ENCODE peak calls at places on chromosomes 12 and 14, in seven cellular contexts. One of them, this sample, is unnamed.

GRCh38 chr12:40002178-40003169 is 103.4 kb downstream of the SLC2A13 start:
- DNase-seq in Peyer's patch: no peak
- DNase-seq in aorta: no peak
- DNase-seq in right cardiac atrium: no peak
- DNase-seq in psoas muscle: no peak
- DNase-seq in ovary: no peak
- DNase-seq in prostate gland: no peak
- DNase-seq in this sample: no peak

GRCh38 chr14:27387458-27387857 is 789.6 kb upstream of the NOVA1 start:
- DNase-seq in Peyer's patch: no peak
- DNase-seq in aorta: no peak
- DNase-seq in right cardiac atrium: no peak
- DNase-seq in psoas muscle: no peak
- DNase-seq in ovary: no peak
- DNase-seq in prostate gland: no peak
- DNase-seq in this sample: no peak

GRCh38 chr12:122875590-122876220 is 20.2 kb downstream of the VPS37B start:
- DNase-seq in Peyer's patch: no peak
- DNase-seq in aorta: peak
- DNase-seq in right cardiac atrium: no peak
- DNase-seq in psoas muscle: no peak
- DNase-seq in ovary: no peak
- DNase-seq in prostate gland: no peak
- DNase-seq in this sample: no peak

GRCh38 chr12:54725233-54725843 is 77.2 kb upstream of the DCD start:
- DNase-seq in Peyer's patch: no peak
- DNase-seq in aorta: no peak
- DNase-seq in right cardiac atrium: no peak
- DNase-seq in psoas muscle: no peak
- DNase-seq in ovary: no peak
- DNase-seq in prostate gland: no peak
- DNase-seq in this sample: no peak

GRCh38 chr14:31543969-31544799 is 17.0 kb upstream of the NUBPL start:
- DNase-seq in Peyer's patch: no peak
- DNase-seq in aorta: no peak
- DNase-seq in right cardiac atrium: no peak
- DNase-seq in psoas muscle: no peak
- DNase-seq in ovary: no peak
- DNase-seq in prostate gland: no peak
- DNase-seq in this sample: no peak

GRCh38 chr12:26011099-26011498 is 52.6 kb downstream of the RASSF8 start:
- DNase-seq in Peyer's patch: no peak
- DNase-seq in aorta: no peak
- DNase-seq in right cardiac atrium: no peak
- DNase-seq in psoas muscle: no peak
- DNase-seq in ovary: no peak
- DNase-seq in prostate gland: no peak
- DNase-seq in this sample: no peak

GRCh38 chr12:47272412-47273190 is 192.8 kb upstream of the AMIGO2 start:
- DNase-seq in Peyer's patch: no peak
- DNase-seq in aorta: no peak
- DNase-seq in right cardiac atrium: no peak
- DNase-seq in psoas muscle: no peak
- DNase-seq in ovary: no peak
- DNase-seq in prostate gland: no peak
- DNase-seq in this sample: no peak

GRCh38 chr12:52206309-52207040 is 14.7 kb upstream of the KRT80 start:
- DNase-seq in Peyer's patch: peak
- DNase-seq in aorta: peak
- DNase-seq in right cardiac atrium: no peak
- DNase-seq in psoas muscle: no peak
- DNase-seq in ovary: no peak
- DNase-seq in prostate gland: no peak
- DNase-seq in this sample: no peak

GRCh38 chr14:72478397-72479025 is 415.4 kb downstream of the DPF3 start:
- DNase-seq in Peyer's patch: no peak
- DNase-seq in aorta: no peak
- DNase-seq in right cardiac atrium: no peak
- DNase-seq in psoas muscle: no peak
- DNase-seq in ovary: no peak
- DNase-seq in prostate gland: no peak
- DNase-seq in this sample: no peak

GRCh38 chr14:61140271-61140670 is 140.9 kb downstream of the TMEM30B start:
- DNase-seq in Peyer's patch: no peak
- DNase-seq in aorta: no peak
- DNase-seq in right cardiac atrium: no peak
- DNase-seq in psoas muscle: no peak
- DNase-seq in ovary: no peak
- DNase-seq in prostate gland: no peak
- DNase-seq in this sample: no peak

GRCh38 chr14:105126126-105126969 is 42.2 kb downstream of the JAG2 start:
- DNase-seq in Peyer's patch: peak
- DNase-seq in aorta: peak
- DNase-seq in right cardiac atrium: no peak
- DNase-seq in psoas muscle: no peak
- DNase-seq in ovary: no peak
- DNase-seq in prostate gland: no peak
- DNase-seq in this sample: no peak

GRCh38 chr14:69038449-69039286 is 59.6 kb upstream of the ACTN1 start:
- DNase-seq in Peyer's patch: no peak
- DNase-seq in aorta: no peak
- DNase-seq in right cardiac atrium: no peak
- DNase-seq in psoas muscle: no peak
- DNase-seq in ovary: no peak
- DNase-seq in prostate gland: no peak
- DNase-seq in this sample: no peak

GRCh38 chr12:32926356-32926755 is 29.8 kb upstream of the PKP2 start:
- DNase-seq in Peyer's patch: no peak
- DNase-seq in aorta: no peak
- DNase-seq in right cardiac atrium: no peak
- DNase-seq in psoas muscle: no peak
- DNase-seq in ovary: no peak
- DNase-seq in prostate gland: no peak
- DNase-seq in this sample: no peak

GRCh38 chr12:1720494-1720893 is 29.6 kb downstream of the ADIPOR2 start:
- DNase-seq in Peyer's patch: no peak
- DNase-seq in aorta: no peak
- DNase-seq in right cardiac atrium: no peak
- DNase-seq in psoas muscle: no peak
- DNase-seq in ovary: no peak
- DNase-seq in prostate gland: no peak
- DNase-seq in this sample: no peak

GRCh38 chr12:123801573-123802178 is 39.6 kb downstream of the DNAH10 start:
- DNase-seq in Peyer's patch: no peak
- DNase-seq in aorta: no peak
- DNase-seq in right cardiac atrium: no peak
- DNase-seq in psoas muscle: no peak
- DNase-seq in ovary: no peak
- DNase-seq in prostate gland: no peak
- DNase-seq in this sample: no peak

GRCh38 chr14:74508292-74508731 is 14.7 kb downstream of the ISCA2 start:
- DNase-seq in Peyer's patch: peak
- DNase-seq in aorta: no peak
- DNase-seq in right cardiac atrium: no peak
- DNase-seq in psoas muscle: no peak
- DNase-seq in ovary: peak
- DNase-seq in prostate gland: no peak
- DNase-seq in this sample: no peak
- H3K27ac ChIP-seq in Peyer's patch: no peak
- H3K27ac ChIP-seq in aorta: no peak
- H3K27ac ChIP-seq in right cardiac atrium: no peak
- H3K27ac ChIP-seq in psoas muscle: no peak
- H3K27ac ChIP-seq in ovary: no peak
- H3K27ac ChIP-seq in prostate gland: no peak
- H3K27ac ChIP-seq in this sample: no peak

GRCh38 chr14:78746086-78746595 is 576.0 kb downstream of the NRXN3 start:
- DNase-seq in Peyer's patch: no peak
- DNase-seq in aorta: no peak
- DNase-seq in right cardiac atrium: no peak
- DNase-seq in psoas muscle: no peak
- DNase-seq in ovary: no peak
- DNase-seq in prostate gland: no peak
- DNase-seq in this sample: no peak
- H3K27ac ChIP-seq in Peyer's patch: no peak
- H3K27ac ChIP-seq in aorta: no peak
- H3K27ac ChIP-seq in right cardiac atrium: no peak
- H3K27ac ChIP-seq in psoas muscle: no peak
- H3K27ac ChIP-seq in ovary: no peak
- H3K27ac ChIP-seq in prostate gland: no peak
- H3K27ac ChIP-seq in this sample: no peak

GRCh38 chr14:103533999-103534575 is 5.1 kb downstream of the TRMT61A start:
- DNase-seq in Peyer's patch: no peak
- DNase-seq in aorta: no peak
- DNase-seq in right cardiac atrium: no peak
- DNase-seq in psoas muscle: no peak
- DNase-seq in ovary: no peak
- DNase-seq in prostate gland: no peak
- DNase-seq in this sample: no peak
- H3K27ac ChIP-seq in Peyer's patch: peak
- H3K27ac ChIP-seq in aorta: no peak
- H3K27ac ChIP-seq in right cardiac atrium: no peak
- H3K27ac ChIP-seq in psoas muscle: no peak
- H3K27ac ChIP-seq in ovary: peak
- H3K27ac ChIP-seq in prostate gland: peak
- H3K27ac ChIP-seq in this sample: no peak

GRCh38 chr14:22925513-22925912 is 3.7 kb downstream of the PRMT5 start:
- DNase-seq in Peyer's patch: no peak
- DNase-seq in aorta: no peak
- DNase-seq in right cardiac atrium: no peak
- DNase-seq in psoas muscle: no peak
- DNase-seq in ovary: no peak
- DNase-seq in prostate gland: no peak
- DNase-seq in this sample: no peak
- H3K27ac ChIP-seq in Peyer's patch: no peak
- H3K27ac ChIP-seq in aorta: no peak
- H3K27ac ChIP-seq in right cardiac atrium: no peak
- H3K27ac ChIP-seq in psoas muscle: no peak
- H3K27ac ChIP-seq in ovary: no peak
- H3K27ac ChIP-seq in prostate gland: no peak
- H3K27ac ChIP-seq in this sample: no peak

GRCh38 chr14:54211562-54212308 is 185.1 kb upstream of the CDKN3 start:
- DNase-seq in Peyer's patch: no peak
- DNase-seq in aorta: no peak
- DNase-seq in right cardiac atrium: no peak
- DNase-seq in psoas muscle: no peak
- DNase-seq in ovary: no peak
- DNase-seq in prostate gland: no peak
- DNase-seq in this sample: no peak
- H3K27ac ChIP-seq in Peyer's patch: no peak
- H3K27ac ChIP-seq in aorta: peak
- H3K27ac ChIP-seq in right cardiac atrium: peak
- H3K27ac ChIP-seq in psoas muscle: peak
- H3K27ac ChIP-seq in ovary: no peak
- H3K27ac ChIP-seq in prostate gland: no peak
- H3K27ac ChIP-seq in this sample: no peak

DNA sequence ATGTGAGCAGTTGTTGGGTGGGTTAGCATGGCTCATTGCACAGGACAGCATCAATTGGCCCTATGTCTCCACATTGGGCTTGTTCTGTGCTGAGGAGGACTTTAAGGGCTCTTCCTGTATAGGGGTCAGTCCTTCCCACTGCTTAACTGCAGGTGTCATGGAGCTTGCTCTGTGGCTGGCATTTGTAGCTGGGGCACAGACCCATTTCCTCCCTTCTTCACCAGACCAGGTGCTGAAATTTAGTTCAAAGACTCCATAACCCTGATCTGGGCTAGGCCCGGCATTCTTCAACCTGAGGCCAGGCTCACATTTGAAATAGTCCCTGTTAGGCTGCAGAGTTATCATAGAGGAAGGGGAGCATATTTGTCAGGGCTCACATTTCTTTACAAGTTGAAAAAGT is 12.8 kb downstream of the CHST11 start:
- DNase-seq in Peyer's patch: no peak
- DNase-seq in aorta: no peak
- DNase-seq in right cardiac atrium: no peak
- DNase-seq in psoas muscle: no peak
- DNase-seq in ovary: no peak
- DNase-seq in prostate gland: no peak
- DNase-seq in this sample: no peak
- H3K27ac ChIP-seq in Peyer's patch: no peak
- H3K27ac ChIP-seq in aorta: no peak
- H3K27ac ChIP-seq in right cardiac atrium: no peak
- H3K27ac ChIP-seq in psoas muscle: no peak
- H3K27ac ChIP-seq in ovary: no peak
- H3K27ac ChIP-seq in prostate gland: no peak
- H3K27ac ChIP-seq in this sample: no peak

GRCh38 chr12:68796399-68796798 is 11.6 kb upstream of the MDM2 start:
- DNase-seq in Peyer's patch: no peak
- DNase-seq in aorta: no peak
- DNase-seq in right cardiac atrium: no peak
- DNase-seq in psoas muscle: no peak
- DNase-seq in ovary: no peak
- DNase-seq in prostate gland: no peak
- DNase-seq in this sample: no peak
- H3K27ac ChIP-seq in Peyer's patch: no peak
- H3K27ac ChIP-seq in aorta: no peak
- H3K27ac ChIP-seq in right cardiac atrium: no peak
- H3K27ac ChIP-seq in psoas muscle: no peak
- H3K27ac ChIP-seq in ovary: no peak
- H3K27ac ChIP-seq in prostate gland: no peak
- H3K27ac ChIP-seq in this sample: no peak

DNA sequence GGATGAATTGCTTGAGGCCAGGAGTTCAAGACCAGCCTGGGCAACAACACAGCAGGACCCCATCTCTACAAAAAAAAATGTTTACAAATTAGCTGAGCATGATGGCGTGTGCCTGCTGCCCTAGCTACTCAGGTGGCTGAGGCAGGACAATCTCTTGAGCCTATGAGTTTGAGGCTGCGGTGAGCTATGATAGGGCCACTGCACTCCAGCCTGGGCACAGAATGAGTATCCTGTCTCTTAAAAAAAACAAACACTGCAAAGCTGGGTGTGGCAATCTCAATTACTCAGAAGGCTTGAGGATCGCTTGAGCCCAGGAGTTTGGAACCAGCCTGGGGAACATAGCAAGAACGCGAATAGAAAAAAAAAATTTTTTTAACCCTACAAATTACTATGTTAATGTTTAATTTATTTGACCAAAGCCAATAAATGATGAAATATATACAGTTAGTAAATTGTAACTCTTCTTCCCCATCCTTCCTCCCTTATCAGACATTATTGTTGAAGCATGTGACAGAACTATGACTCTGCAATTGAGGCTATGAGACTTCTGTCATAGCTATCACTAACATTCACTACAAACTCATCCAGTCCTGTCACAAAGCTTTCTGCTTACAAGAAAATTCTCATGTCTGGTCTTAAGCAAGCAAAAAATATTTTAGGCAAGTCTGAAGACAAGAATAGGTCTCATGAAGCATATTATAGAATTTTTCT is 9.8 kb downstream of the BTBD7 start:
- DNase-seq in Peyer's patch: no peak
- DNase-seq in aorta: no peak
- DNase-seq in right cardiac atrium: no peak
- DNase-seq in psoas muscle: no peak
- DNase-seq in ovary: no peak
- DNase-seq in prostate gland: no peak
- DNase-seq in this sample: no peak
- H3K27ac ChIP-seq in Peyer's patch: no peak
- H3K27ac ChIP-seq in aorta: no peak
- H3K27ac ChIP-seq in right cardiac atrium: no peak
- H3K27ac ChIP-seq in psoas muscle: no peak
- H3K27ac ChIP-seq in ovary: no peak
- H3K27ac ChIP-seq in prostate gland: no peak
- H3K27ac ChIP-seq in this sample: no peak

GRCh38 chr12:130621696-130622298 is 94.3 kb downstream of the RIMBP2 start:
- DNase-seq in Peyer's patch: no peak
- DNase-seq in aorta: no peak
- DNase-seq in right cardiac atrium: no peak
- DNase-seq in psoas muscle: no peak
- DNase-seq in ovary: no peak
- DNase-seq in prostate gland: no peak
- DNase-seq in this sample: no peak
- H3K27ac ChIP-seq in Peyer's patch: no peak
- H3K27ac ChIP-seq in aorta: no peak
- H3K27ac ChIP-seq in right cardiac atrium: no peak
- H3K27ac ChIP-seq in psoas muscle: no peak
- H3K27ac ChIP-seq in ovary: no peak
- H3K27ac ChIP-seq in prostate gland: no peak
- H3K27ac ChIP-seq in this sample: no peak

This sample was measured in CD4-positive, alpha-beta T cell.